ENCODE peak calls at places on chromosomes 1 and 21, in four cellular contexts. Y is GM12878, O is K562, N is HepG2. X is an unnamed sample.
A peak's percentile ranks its signal among the peaks of the same experiment; 100 is the strongest.

GRCh38 chr1:15469836-15470495 is 5.9 kb upstream of the CELA2B start:
- DNase-seq in Y (no peak), O (no peak), N (no peak), X (no peak)

GRCh38 chr1:66768935-66769334 is 16.7 kb downstream of the DYNLT5 start:
- DNase-seq in Y (no peak), O (no peak), N (no peak), X (no peak)

GRCh38 chr1:16145988-16146887 is 9.6 kb downstream of the EPHA2 start:
- DNase-seq in Y (no peak), O (peak; percentile 98), N (peak; percentile 90), X (peak; percentile 95)

GRCh38 chr1:88022507-88022906 is 661.6 kb upstream of the PKN2 start:
- DNase-seq in Y (no peak), O (no peak), N (no peak), X (no peak)

GRCh38 chr1:81834268-81834667 is 33.5 kb downstream of the ADGRL2 start:
- DNase-seq in Y (no peak), O (no peak), N (no peak), X (no peak)

GRCh38 chr1:27099154-27099903 is 55.6 kb downstream of the SLC9A1 start:
- DNase-seq in Y (no peak), O (peak; percentile 61), N (peak; percentile 55), X (peak; percentile 39)

GRCh38 chr1:158999301-159000069 is 10.2 kb upstream of the IFI16 start:
- DNase-seq in Y (no peak), O (no peak), N (no peak), X (peak; percentile 97)

GRCh38 chr1:10459185-10459584 is 9.4 kb downstream of the CORT start:
- DNase-seq in Y (no peak), O (peak; percentile 73), N (peak; percentile 18), X (no peak)

GRCh38 chr1:37051386-37051785 is 17.1 kb upstream of the GRIK3 start:
- DNase-seq in Y (no peak), O (no peak), N (no peak), X (no peak)

GRCh38 chr1:154212083-154212482 is 6.0 kb upstream of the CFAP141 start:
- DNase-seq in Y (no peak), O (no peak), N (no peak), X (no peak)

GRCh38 chr1:154218545-154218944 is 2.2 kb upstream of the UBAP2L start:
- DNase-seq in Y (no peak), O (no peak), N (no peak), X (no peak)

GRCh38 chr1:154208677-154209390 is 2.7 kb upstream of the CFAP141 start:
- DNase-seq in Y (no peak), O (no peak), N (no peak), X (no peak)

GRCh38 chr1:154213274-154213673 is 7.1 kb upstream of the CFAP141 start:
- DNase-seq in Y (no peak), O (no peak), N (no peak), X (no peak)
- TF ChIP-seq JUNB in Y (no peak), O (no peak), N (no peak), X (no peak)

DNA sequence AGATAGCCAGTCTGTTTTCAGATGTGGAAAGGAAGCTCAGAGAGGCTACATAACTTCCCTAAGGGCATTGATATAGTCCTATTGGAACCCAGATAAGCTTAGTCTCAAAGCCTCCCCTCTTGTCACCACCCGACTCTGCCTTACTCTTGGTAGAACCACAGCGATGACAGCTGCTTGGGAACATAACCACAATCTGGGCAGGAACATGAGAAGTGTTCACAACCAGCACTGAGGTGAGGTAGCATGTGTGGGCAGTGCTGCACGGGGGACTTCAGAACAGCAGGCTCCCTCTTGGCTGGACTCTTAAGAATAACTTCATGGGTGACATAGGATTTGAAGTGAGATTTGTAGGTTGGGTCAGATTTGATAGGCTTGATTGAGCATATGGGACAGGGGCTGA is 9.3 kb upstream of the S100A10 start:
- DNase-seq in Y (no peak), O (no peak), N (no peak), X (no peak)
- H2AFZ ChIP-seq in Y (no peak overlapping the region), O (no peak overlapping the region), N (no peak overlapping the region), X (no peak overlapping the region)

GRCh38 chr1:232389744-232390143 is 240.2 kb downstream of the SIPA1L2 start:
- DNase-seq in Y (no peak), O (no peak), N (no peak), X (no peak)
- H3K4me2 ChIP-seq in Y (no peak overlapping the region), O (no peak overlapping the region), N (no peak overlapping the region), X (no peak overlapping the region)

DNA sequence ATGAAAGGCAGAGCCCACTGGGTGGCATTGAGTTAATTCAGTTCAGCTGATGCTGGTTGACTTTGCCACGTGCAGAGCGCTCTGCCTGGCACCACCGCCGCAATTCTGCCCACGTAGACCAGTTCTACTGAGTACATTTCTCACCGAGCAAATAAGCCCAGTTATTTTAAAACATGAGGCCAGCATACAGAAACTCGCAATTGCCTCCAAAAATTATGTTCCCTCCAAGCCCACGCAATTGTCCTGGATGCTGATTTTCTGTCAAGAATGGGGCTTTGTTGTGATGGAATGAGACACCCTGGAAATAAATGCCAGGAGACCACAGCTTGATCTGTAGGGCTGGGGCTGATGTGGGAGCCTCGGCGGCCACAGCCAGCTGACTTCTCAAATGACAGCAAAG is 11.4 kb upstream of the PARP1 start:
- DNase-seq in Y (no peak), O (no peak), N (no peak), X (no peak)
- TF ChIP-seq JUNB in Y (no peak), O (no peak), N (no peak), X (no peak)

GRCh38 chr1:55078470-55078869 is 39.1 kb downstream of the PCSK9 start:
- DNase-seq in Y (no peak), O (no peak), N (no peak), X (no peak)
- H2AFZ ChIP-seq in Y (no peak overlapping the region), O (no peak overlapping the region), N (no peak overlapping the region), X (no peak overlapping the region)

DNA sequence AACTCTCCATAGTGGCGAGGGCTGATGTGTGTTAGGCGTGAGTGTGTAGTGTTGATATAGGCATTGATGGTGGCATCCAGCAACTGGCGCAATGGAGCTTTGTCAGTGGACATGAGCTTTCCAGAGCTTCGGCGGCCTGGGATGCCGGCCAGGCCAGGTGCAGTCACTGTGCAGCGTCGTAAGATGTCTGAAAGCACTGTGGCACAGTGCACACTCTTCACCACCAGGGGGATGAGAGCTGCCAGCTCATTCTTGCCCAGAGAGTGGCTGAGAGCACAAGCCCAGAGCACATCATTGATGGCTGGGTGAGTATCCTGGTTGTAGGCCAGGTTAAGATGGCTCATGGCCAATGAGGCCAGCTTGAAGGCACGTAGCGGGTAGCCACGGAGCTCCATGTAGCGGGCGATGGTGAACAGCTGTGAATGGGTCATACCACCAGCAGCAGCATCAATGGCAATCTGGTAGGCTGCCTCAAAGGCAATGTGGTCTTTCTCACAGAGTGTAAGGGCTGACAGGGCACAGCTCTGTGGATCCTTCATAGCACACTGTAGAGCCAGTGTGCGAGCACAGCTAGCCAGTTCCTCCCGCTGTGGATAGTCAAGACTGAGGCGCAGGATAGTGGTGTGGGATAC is 6.7 kb downstream of the UROD start:
- DNase-seq in Y (no peak), O (peak; percentile 57), N (peak; percentile 47), X (peak; percentile 85)
- H3K4me2 ChIP-seq in Y (no peak overlapping the region), O (no peak overlapping the region), N (no peak overlapping the region), X (no peak overlapping the region)

DNA sequence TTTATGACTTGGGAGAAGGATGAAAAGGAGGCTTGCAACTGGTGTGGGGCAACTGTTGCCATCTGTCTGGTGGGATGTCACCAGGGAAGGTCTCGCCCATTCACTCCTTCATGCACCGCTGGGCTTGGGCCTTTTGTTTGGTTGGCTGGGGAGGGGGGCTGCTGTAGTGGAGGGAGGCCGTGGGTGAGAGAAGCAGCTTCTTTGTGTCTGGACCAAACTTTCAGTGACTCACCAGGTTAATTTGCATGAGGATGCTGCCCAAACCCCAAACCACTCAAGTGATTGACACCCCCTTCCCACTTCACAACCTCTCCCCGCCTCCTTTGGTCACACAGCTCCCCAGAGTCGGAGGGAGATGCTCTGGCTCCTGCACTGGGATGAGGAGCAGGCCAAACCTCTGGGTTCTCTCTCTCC is 19.7 kb downstream of the BTG2 start:
- DNase-seq in Y (peak; percentile 94), O (no peak), N (no peak), X (peak; percentile 70)
- TF ChIP-seq JUNB in Y (no peak), O (no peak), N (no peak), X (no peak)

DNA sequence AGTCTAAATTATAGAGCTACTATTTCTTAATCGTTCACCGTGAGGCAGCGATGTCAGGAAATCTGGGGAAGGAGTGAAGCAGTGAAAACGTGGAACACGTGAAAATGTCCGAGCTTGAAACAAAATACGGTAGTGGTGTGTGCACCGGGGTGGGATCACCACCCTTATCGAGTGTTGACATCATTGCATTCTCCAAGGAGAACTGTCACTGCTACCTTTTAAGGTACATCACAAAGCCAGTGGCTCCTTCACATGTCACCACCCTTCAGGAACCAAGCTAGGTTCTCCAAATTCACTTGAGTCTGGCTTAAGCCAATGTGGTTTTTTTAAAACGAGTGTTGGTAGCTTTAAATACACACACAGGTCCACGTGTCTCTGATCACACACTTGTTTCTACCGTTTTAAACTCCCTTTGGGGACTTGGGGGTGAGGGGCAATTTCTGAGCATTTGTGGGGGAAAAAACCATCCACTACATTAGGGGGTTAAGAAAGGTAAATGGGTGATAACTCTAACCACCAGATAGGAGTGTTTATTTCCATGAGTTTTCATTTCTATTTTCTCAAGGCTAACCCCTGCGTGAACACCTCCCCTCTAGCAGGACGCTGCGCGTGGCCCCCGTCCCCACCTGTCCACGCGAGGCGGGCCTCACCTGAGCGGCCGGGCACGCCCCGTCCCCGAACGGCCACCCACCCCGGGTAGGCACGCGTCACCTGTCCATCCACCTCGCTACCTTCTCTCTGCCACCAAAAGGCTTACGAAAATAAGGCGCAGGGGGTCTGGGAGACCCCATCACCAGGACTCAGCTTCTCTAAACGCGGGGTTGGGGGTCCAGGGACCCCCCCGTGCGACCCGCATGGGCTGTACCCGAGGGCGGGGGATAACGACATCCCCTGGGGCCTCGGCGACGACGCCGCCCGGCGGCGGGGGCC is 978 bp downstream of the PRDM15 start:
- DNase-seq in Y (no peak), O (peak; percentile 76), N (no peak), X (peak; percentile 21)
- H2AFZ ChIP-seq in Y (peak overlapping the region; percentile 51), O (peak overlapping the region; percentile 73), N (no peak overlapping the region), X (peak overlapping the region; percentile 85)